ENCODE peak calls at places on chromosomes 4 and X, in five cellular contexts. L is breast epithelium, A is heart left ventricle, N is fibroblast of the aortic adventitia, I is sigmoid colon. X is an unnamed sample.

GRCh38 chr4:89196056-89196674 is 84.8 kb downstream of the TIGD2 start:
- DNase-seq in L (no peak), A (no peak), N (peak), I (no peak), X (no peak)

GRCh38 chr4:41432889-41433288 is 105.1 kb upstream of the LIMCH1 start:
- DNase-seq in L (no peak), A (no peak), N (peak), I (no peak), X (no peak)

GRCh38 chr4:156788782-156789181 is 182.8 kb downstream of the PDGFC start:
- DNase-seq in L (no peak), A (no peak), N (no peak), I (no peak), X (no peak)

GRCh38 chrX:43456056-43456455 is 200.0 kb upstream of the MAOA start:
- DNase-seq in L (no peak), A (no peak), N (no peak), I (no peak), X (no peak)

GRCh38 chrX:121496966-121497365 is 449.6 kb downstream of the GLUD2 start:
- DNase-seq in L (no peak), A (no peak), N (no peak), I (no peak), X (no peak)

GRCh38 chrX:154967603-154968002 is 54.9 kb downstream of the F8 start:
- DNase-seq in L (no peak), A (no peak), N (no peak), I (no peak), X (no peak)

GRCh38 chrX:47093248-47093647 is 15.0 kb downstream of the RGN start:
- DNase-seq in L (no peak), A (no peak), N (peak), I (no peak), X (peak)

GRCh38 chr4:24557036-24558022 is 27.0 kb downstream of the DHX15 start:
- DNase-seq in L (no peak), A (no peak), N (peak), I (no peak), X (no peak)

GRCh38 chr4:122901621-122902020 is 20.8 kb downstream of the NUDT6 start:
- DNase-seq in L (no peak), A (no peak), N (peak), I (no peak), X (no peak)

GRCh38 chr4:119628281-119629141 is at the start of gene PDE5A:
- DNase-seq in L (peak), A (peak), N (peak), I (peak), X (no peak)

GRCh38 chr4:56757270-56757746 is 64.2 kb downstream of the SPINK2 start:
- DNase-seq in L (no peak), A (no peak), N (peak), I (peak), X (no peak)

GRCh38 chr4:137370699-137371098 is 161.6 kb downstream of the PCDH18 start:
- DNase-seq in L (no peak), A (no peak), N (no peak), I (no peak), X (no peak)

GRCh38 chrX:110512341-110512740 is 153.7 kb downstream of the RTL9 start:
- DNase-seq in L (no peak), A (no peak), N (no peak), I (no peak), X (no peak)

GRCh38 chr4:66639361-66639760 is 905.9 kb downstream of the CENPC start:
- DNase-seq in L (no peak), A (no peak), N (peak), I (no peak), X (peak)

GRCh38 chr4:170339522-170339921 is 249.8 kb upstream of the AADAT start:
- DNase-seq in L (no peak), A (no peak), N (no peak), I (no peak), X (no peak)

GRCh38 chrX:40262641-40263560 is 165.1 kb upstream of the BCOR start:
- DNase-seq in L (peak), A (no peak), N (peak), I (no peak), X (peak)

GRCh38 chr4:43410636-43411035 is 518.1 kb downstream of the GRXCR1 start:
- DNase-seq in L (no peak), A (no peak), N (no peak), I (no peak), X (no peak)

GRCh38 chr4:161799687-161800086 is 364.1 kb downstream of the FSTL5 start:
- DNase-seq in L (no peak), A (no peak), N (no peak), I (no peak), X (peak)

GRCh38 chr4:80309301-80310004 is 26.1 kb upstream of the CFAP299 start:
- DNase-seq in L (no peak), A (no peak), N (peak), I (no peak), X (no peak)

GRCh38 chr4:140568507-140569306 is at the start of gene UCP1:
- DNase-seq in L (no peak), A (peak), N (no peak), I (no peak), X (no peak)

GRCh38 chr4:185426960-185427688 is 1.4 kb upstream of the UFSP2 start:
- DNase-seq in L (no peak), A (no peak), N (no peak), I (peak), X (no peak)

GRCh38 chr4:185562531-185562930 is 27.2 kb upstream of the PDLIM3 start:
- DNase-seq in L (no peak), A (no peak), N (no peak), I (no peak), X (no peak)

GRCh38 chrX:142156567-142156966 is 48.5 kb downstream of the MAGEC2 start:
- DNase-seq in L (no peak), A (no peak), N (no peak), I (no peak), X (no peak)

GRCh38 chr4:120927758-120928409 is 5.4 kb upstream of the PRDM5 start:
- DNase-seq in L (no peak), A (no peak), N (peak), I (no peak), X (no peak)

GRCh38 chr4:52192697-52193096 is 141.6 kb downstream of the SPATA18 start:
- DNase-seq in L (no peak), A (no peak), N (peak), I (no peak), X (no peak)

GRCh38 chrX:23786268-23786815 is 3.4 kb downstream of the SAT1 start:
- DNase-seq in L (no peak), A (no peak), N (peak), I (no peak), X (no peak)

GRCh38 chrX:153411255-153411987 is at the start of gene ZFP92:
- DNase-seq in L (no peak), A (peak), N (no peak), I (no peak), X (no peak)

GRCh38 chr4:55075823-55076418 is 49.5 kb downstream of the KDR start:
- DNase-seq in L (no peak), A (no peak), N (peak), I (no peak), X (no peak)

GRCh38 chr4:12692815-12693214 is 791.3 kb downstream of the RAB28 start:
- DNase-seq in L (no peak), A (no peak), N (peak), I (no peak), X (no peak)

GRCh38 chrX:33128048-33128805 is 83.1 kb downstream of the DMD start:
- DNase-seq in L (no peak), A (no peak), N (no peak), I (no peak), X (no peak)
- H3K4me3 ChIP-seq in L (no peak), A (no peak), N (no peak), I (no peak), X (no peak)

GRCh38 chrX:69144854-69145253 is 20.4 kb downstream of the PJA1 start:
- DNase-seq in L (no peak), A (no peak), N (no peak), I (peak), X (no peak)
- TF ChIP-seq CTCF in L (no peak), A (no peak), N (no peak), I (no peak), X (no peak)

DNA sequence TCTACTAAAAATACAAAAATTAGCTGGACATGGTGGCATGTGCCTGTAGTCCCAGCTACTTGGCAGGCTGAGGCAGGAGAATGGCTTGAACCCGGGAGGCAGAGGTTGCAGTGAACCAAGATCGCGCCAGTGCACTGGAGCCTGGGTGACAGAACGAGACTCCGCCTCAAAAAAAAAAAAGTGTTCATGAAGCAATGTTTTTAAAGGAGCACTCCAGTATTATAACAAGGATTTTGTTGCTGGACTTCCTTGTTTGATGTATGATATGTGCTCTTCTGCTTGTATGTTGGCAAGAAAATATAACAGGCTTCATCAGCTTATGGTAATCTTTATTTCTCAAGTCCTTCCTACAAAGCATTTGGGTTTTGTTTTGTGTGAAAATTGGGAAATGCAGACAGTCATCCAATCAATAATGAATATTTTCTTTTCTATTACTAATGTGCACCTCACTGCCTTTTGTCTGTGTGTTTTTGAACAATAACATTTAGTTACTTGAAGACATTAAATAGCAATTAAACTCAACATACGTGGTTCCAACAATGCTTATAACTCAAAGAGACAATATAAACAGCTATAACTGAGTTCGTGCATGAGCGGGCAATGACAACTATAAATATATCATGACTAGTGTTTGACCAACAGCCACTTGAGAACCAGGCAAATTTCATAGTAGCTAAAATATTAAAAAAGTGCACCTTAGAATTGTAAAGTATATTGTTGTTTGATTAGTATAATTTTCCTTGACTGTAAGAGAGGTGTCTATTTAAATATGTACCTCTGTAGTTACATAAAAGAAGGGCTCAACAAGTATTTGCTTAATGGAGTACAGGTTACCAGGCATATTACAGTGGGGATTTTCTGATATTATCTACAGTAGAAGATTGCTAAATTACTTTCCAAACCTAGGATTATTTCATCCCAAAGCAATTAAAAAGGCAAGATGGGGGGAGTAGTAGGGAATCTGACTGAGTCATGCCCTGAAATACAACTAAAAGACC is 210.7 kb downstream of the PPP3CA start:
- DNase-seq in L (no peak), A (no peak), N (no peak), I (no peak), X (peak)
- H3K4me3 ChIP-seq in L (no peak), A (no peak), N (no peak), I (no peak), X (peak)

DNA sequence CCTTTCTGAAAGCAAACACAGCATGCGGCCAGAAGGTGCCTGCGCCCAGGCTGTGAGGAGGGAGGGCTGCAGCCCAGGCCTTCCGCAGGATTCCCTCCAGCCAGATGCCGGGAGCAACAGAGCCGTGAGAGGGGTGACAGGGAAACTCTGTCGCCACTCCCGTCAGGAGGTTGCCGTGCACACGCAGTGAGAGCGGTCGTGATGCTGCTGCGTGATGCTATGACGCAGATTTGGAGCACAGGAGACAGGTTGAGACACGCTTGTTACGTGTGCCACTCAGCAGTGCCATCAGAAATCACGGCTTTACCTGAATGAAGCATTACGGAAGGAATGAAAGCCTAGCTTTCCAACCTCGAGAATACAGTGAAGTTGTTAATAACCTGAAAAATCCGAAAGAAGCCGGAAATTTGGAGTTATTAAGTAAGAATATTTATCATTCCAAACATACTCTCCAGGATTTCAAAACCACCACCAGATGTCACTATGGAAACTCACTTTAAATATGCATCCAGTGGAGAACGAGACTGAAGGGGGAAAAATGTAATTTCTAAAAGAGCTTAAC is 54.4 kb downstream of the FAT1 start:
- DNase-seq in L (peak), A (no peak), N (peak), I (peak), X (no peak)
- TF ChIP-seq CTCF in L (no peak), A (peak), N (peak), I (peak), X (peak)

GRCh38 chrX:120020305-120020704 is 57.2 kb downstream of the RHOXF2B start:
- DNase-seq in L (no peak), A (no peak), N (no peak), I (no peak), X (no peak)

GRCh38 chrX:120015145-120016067 is 62.1 kb downstream of the RHOXF2B start:
- DNase-seq in L (no peak), A (no peak), N (no peak), I (no peak), X (no peak)

GRCh38 chrX:120016068-120016441 is 61.4 kb downstream of the RHOXF2B start:
- DNase-seq in L (no peak), A (no peak), N (no peak), I (no peak), X (no peak)

GRCh38 chrX:120014354-120015129 is 62.9 kb downstream of the RHOXF2B start:
- DNase-seq in L (no peak), A (no peak), N (no peak), I (no peak), X (no peak)
- H3K4me3 ChIP-seq in L (peak), A (peak), N (no peak), I (no peak), X (peak)

GRCh38 chr4:163875327-163875726 is 380.8 kb downstream of the TMA16 start:
- DNase-seq in L (no peak), A (no peak), N (no peak), I (no peak), X (no peak)

GRCh38 chr4:163866728-163867313 is 372.3 kb downstream of the TMA16 start:
- DNase-seq in L (no peak), A (no peak), N (no peak), I (no peak), X (no peak)

GRCh38 chr4:163871078-163871477 is 376.6 kb downstream of the TMA16 start:
- DNase-seq in L (no peak), A (no peak), N (no peak), I (no peak), X (no peak)
- TF ChIP-seq CTCF in L (no peak), A (no peak), N (no peak), I (no peak), X (no peak)

DNA sequence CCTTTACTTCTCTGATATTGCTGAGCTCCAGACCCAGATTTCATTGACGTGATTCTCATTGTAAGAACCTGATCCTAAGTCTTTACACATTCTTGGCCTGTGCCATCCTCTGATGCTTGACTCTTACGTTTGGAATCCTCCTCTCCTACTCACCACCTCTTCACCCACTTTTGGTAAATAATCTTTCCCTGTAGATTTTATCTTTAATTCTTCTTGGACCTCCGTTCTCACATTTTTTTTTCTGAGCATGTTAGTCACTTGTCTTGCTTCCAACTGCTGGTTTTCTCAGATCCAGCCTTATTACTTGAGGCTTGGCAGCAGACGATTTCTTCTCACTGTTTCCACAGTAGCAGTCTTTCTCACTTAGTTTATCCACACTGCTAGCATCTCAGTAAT is 12.4 kb upstream of the SH3RF1 start:
- DNase-seq in L (no peak), A (no peak), N (peak), I (no peak), X (no peak)
- H3K4me3 ChIP-seq in L (no peak), A (no peak), N (no peak), I (no peak), X (no peak)

DNA sequence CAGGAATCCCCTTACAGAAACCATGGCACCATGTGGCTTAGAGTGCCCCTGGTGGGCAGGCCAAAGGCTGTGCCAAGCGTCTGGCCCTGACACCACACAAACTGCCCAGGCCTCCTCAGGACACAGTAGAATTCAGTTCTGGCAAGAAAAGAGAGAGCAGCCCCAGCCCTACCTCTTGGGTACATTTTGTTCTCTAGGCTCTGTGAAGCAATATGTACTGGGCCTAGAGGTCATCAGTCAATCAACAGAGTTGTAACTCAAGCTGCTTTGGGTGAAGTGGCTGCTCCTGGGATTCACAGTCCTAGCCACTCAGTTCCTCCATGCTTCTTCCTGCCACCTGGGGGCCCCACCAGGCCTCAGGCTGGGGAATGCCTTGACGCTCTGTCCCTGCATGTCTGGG is 158.1 kb upstream of the MAMLD1 start:
- DNase-seq in L (no peak), A (no peak), N (no peak), I (no peak), X (no peak)
- TF ChIP-seq CTCF in L (no peak), A (no peak), N (no peak), I (no peak), X (no peak)

GRCh38 chr4:109434793-109435080 is 1.1 kb downstream of the SEC24B start:
- DNase-seq in L (no peak), A (no peak), N (peak), I (no peak), X (no peak)

GRCh38 chr4:109433281-109434006 is at the start of gene SEC24B:
- DNase-seq in L (peak), A (peak), N (peak), I (peak), X (peak)

GRCh38 chr4:109436504-109436903 is 2.9 kb downstream of the SEC24B start:
- DNase-seq in L (no peak), A (no peak), N (no peak), I (no peak), X (no peak)

GRCh38 chr4:109434007-109434792 is 585 bp downstream of the SEC24B start:
- DNase-seq in L (no peak), A (peak), N (peak), I (peak), X (no peak)

GRCh38 chr4:109435635-109436034 is 2.0 kb downstream of the SEC24B start:
- DNase-seq in L (no peak), A (no peak), N (no peak), I (no peak), X (no peak)
- H3K4me3 ChIP-seq in L (no peak), A (peak), N (peak), I (no peak), X (peak)